ENCODE peak calls at places on chromosome 13, in four cellular contexts. T is lower leg skin, Z is fibroblast of mammary gland, M is ascending aorta. Q is an unnamed sample.

GRCh38 chr13:41546372-41547252 is 89.3 kb downstream of the RGCC start:
- DNase-seq in Z (peak; percentile 80), M (no peak), T (no peak), Q (peak; percentile 88)

GRCh38 chr13:50170447-50171037 is 155.3 kb downstream of the KCNRG start:
- DNase-seq in M (no peak), Z (peak; percentile 42), T (no peak), Q (peak; percentile 46)

GRCh38 chr13:27442071-27442647 is 8.2 kb downstream of the MTIF3 start:
- DNase-seq in Z (no peak), T (no peak), M (no peak), Q (no peak)

GRCh38 chr13:45446181-45446580 is 18.6 kb upstream of the COG3 start:
- DNase-seq in M (no peak), Z (peak; percentile 70), T (no peak), Q (peak; percentile 33)

GRCh38 chr13:52969373-52969772 is 59.2 kb upstream of the OLFM4 start:
- DNase-seq in T (no peak), Z (no peak), M (no peak), Q (no peak)

GRCh38 chr13:46031581-46032263 is 20.8 kb downstream of the ZC3H13 start:
- DNase-seq in M (no peak), T (no peak), Z (peak; percentile 63), Q (no peak)

GRCh38 chr13:102903659-102904407 is 58.0 kb downstream of the ERCC5 start:
- DNase-seq in M (no peak), T (no peak), Z (peak; percentile 42), Q (peak; percentile 43)

GRCh38 chr13:57612568-57612967 is 19.0 kb upstream of the PCDH17 start:
- DNase-seq in T (no peak), M (no peak), Z (no peak), Q (no peak)

GRCh38 chr13:42373048-42373812 is 101.3 kb downstream of the AKAP11 start:
- DNase-seq in T (no peak), Z (no peak), M (no peak), Q (no peak)

GRCh38 chr13:110305949-110306339 is 1.0 kb downstream of the COL4A1 start:
- DNase-seq in Z (peak; percentile 42), M (no peak), T (no peak), Q (no peak)
- H3K4me3 ChIP-seq in Z (peak overlapping the region; percentile 77), M (peak overlapping the region; percentile 84), T (peak overlapping the region; percentile 66), Q (peak overlapping the region; percentile 77)

DNA sequence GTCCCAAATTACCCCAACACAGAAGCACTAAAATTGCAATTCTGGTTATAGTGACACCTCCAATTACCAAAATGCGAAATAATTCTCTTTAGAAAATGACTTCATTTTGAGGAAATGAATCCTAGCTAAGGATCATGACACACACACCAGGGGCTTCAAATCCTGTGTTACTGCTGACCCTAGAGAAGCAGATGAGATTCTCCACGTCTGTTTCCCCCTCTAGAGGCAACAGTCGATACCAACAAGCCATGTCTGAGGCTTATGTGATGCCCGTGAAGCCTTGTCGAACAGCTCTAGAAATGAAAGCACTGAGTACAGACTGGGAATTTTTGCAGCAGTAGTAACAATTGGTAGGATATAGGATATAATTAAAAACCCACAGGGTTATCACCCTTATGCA is 153.6 kb upstream of the TMTC4 start:
- DNase-seq in Z (no peak), T (no peak), M (no peak), Q (no peak)
- TF ChIP-seq CTCF in Z (peak; percentile 9), T (no peak), M (no peak), Q (peak; percentile 31)

GRCh38 chr13:24187185-24187584 is 26.7 kb downstream of the SPATA13 start:
- DNase-seq in Z (peak; percentile 58), T (no peak), M (no peak), Q (no peak)

GRCh38 chr13:24184855-24185254 is 24.3 kb downstream of the SPATA13 start:
- DNase-seq in M (no peak), T (no peak), Z (no peak), Q (no peak)

GRCh38 chr13:24184265-24184841 is 23.8 kb downstream of the SPATA13 start:
- DNase-seq in M (no peak), Z (no peak), T (no peak), Q (no peak)

GRCh38 chr13:24183741-24184182 is 23.2 kb downstream of the SPATA13 start:
- DNase-seq in Z (no peak), M (no peak), T (no peak), Q (no peak)

GRCh38 chr13:24185591-24186232 is 25.2 kb downstream of the SPATA13 start:
- DNase-seq in T (no peak), Z (peak; percentile 37), M (no peak), Q (peak; percentile 29)
- H3K4me3 ChIP-seq in T (no peak overlapping the region), Z (no peak overlapping the region), M (no peak overlapping the region), Q (no peak overlapping the region)

GRCh38 chr13:39463611-39464010 is 139.4 kb downstream of the LHFPL6 start:
- DNase-seq in M (no peak), Z (no peak), T (no peak), Q (no peak)
- TF ChIP-seq CTCF in M (no peak), Z (no peak), T (no peak), Q (no peak)

DNA sequence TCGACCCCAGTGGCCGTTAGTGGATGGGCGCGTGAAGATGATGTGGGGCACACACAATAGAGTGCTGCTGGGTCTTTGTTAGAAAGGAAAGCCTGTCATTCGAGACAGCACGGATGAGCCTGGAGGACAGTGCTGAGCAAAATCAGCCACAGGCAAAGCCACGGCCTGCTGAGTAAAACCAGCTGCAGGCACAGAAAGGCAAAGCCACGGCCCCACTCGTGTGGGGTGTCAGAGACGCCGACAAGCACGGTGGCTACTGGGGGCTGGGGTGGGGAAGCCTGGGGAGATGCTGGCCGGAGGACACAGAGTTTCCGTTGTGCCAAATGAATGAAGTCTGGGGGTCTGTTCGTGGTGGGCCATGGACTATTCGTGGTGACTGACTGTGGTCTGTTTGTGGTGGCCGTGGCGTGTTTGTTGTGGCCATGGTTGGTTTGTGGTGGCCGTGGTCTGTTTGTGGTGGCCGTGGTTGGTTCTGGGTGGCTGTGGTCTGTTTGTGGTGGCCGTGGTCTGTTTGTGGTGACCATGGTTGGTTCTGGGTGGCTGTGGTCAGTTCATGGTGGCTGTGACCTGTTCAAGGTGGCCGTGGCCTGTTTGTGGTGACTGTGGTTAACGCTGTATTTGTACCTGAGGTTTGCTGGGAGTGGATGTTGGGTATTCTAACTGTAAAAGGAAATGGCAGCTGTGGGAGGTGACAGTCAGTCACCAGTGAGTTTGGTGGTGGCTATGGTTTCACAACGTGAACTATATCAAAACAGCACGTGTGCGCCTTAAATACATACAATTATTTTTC is 36.3 kb downstream of the MCF2L start:
- DNase-seq in T (no peak), Z (no peak), M (no peak), Q (no peak)
- H3K4me3 ChIP-seq in T (no peak overlapping the region), Z (no peak overlapping the region), M (no peak overlapping the region), Q (no peak overlapping the region)

DNA sequence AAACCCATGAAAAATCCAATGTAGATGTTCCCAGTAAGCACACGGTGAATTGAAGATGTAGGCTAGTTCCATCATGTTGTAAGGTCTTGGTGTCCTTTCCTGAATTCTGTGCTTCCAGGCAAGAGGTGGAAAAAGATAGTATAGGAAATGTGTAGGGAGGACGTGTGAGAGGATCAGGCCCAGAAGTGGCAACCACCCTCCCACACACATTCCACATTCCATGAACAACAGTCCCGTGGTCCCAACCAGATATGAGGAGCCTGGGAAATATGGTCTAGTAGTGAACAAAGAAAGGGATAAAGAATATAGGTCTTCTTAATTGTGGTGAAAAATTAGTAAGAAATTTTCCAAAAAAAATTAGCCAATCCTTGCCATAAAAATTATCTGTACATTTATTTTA is 1254.2 kb upstream of the SLC10A2 start:
- DNase-seq in T (no peak), Z (no peak), M (no peak), Q (no peak)
- TF ChIP-seq CTCF in T (no peak), Z (no peak), M (no peak), Q (no peak)

GRCh38 chr13:33231339-33231738 is 54.2 kb downstream of the STARD13 start:
- DNase-seq in M (no peak), Z (no peak), T (no peak), Q (no peak)

GRCh38 chr13:33228645-33229445 is 56.7 kb downstream of the STARD13 start:
- DNase-seq in T (no peak), Z (peak; percentile 88), M (no peak), Q (peak; percentile 85)

GRCh38 chr13:33227927-33228644 is 57.5 kb downstream of the STARD13 start:
- DNase-seq in M (no peak), T (no peak), Z (no peak), Q (no peak)

GRCh38 chr13:33230178-33230881 is 55.2 kb downstream of the STARD13 start:
- DNase-seq in T (no peak), Z (peak; percentile 85), M (no peak), Q (peak; percentile 48)

DNA sequence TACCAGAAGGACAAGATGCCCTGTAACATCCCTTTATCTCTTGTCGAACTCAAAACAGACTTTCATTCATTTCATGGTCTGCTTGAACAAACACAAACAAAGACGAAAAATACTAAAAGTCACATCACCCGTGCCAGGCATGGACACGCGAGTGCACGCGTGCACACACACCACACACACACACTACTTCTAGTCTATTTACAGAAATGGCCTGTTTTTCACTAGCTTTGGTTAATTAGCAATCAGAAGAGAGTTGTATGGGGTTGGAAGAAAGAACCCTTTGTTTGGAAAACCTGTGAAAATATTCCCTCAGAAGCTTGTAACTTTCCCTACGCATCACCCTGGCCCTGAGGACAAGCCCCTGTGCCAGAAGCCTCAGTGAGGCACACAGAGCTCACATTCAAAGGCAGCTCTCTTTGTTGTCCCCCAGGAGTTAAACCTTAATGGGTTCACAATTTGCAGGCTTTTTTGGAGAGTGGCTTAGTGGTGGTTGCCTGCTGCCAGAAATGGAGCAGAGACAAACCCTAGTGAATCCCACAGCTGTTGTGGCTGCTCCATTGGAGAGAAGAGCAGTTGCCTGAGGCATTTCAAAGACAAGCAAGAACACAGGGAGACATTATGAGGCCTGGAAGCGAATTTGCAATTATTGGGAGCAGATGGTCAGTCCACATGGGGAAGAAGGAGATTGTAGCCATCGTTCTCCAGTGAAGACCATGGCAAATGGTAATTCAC is 55.9 kb downstream of the STARD13 start:
- DNase-seq in M (no peak), Z (no peak), T (no peak), Q (peak; percentile 32)
- H3K4me3 ChIP-seq in M (no peak overlapping the region), Z (no peak overlapping the region), T (no peak overlapping the region), Q (no peak overlapping the region)

Q was measured in astrocyte of the spinal cord.